ENCODE peak calls at places on chromosomes 7 and 10, in ten cellular contexts. T is right lobe of liver; E is hepatocyte; U is HFF-Myc; L is fibroblast of pulmonary artery; S is CD4-positive, alpha-beta T cell; W is lower lobe of right lung; Q is HCT116; Y is H1; G is astrocyte of the spinal cord. R is an unnamed sample.

GRCh38 chr7:26900283-26900682 is 35.9 kb upstream of the SKAP2 start:
- DNase-seq in U (no peak), G (no peak), S (no peak), E (no peak), L (no peak), Y (no peak), Q (no peak), T (no peak), W (no peak), R (no peak)

GRCh38 chr7:115010436-115010810 is 88.5 kb downstream of the MDFIC start:
- DNase-seq in S (no peak), Y (no peak), G (no peak), Q (no peak), T (no peak), U (no peak), L (no peak), W (no peak), E (no peak), R (no peak)

GRCh38 chr7:74217455-74218342 is 7.9 kb downstream of the LAT2 start:
- DNase-seq in E (no peak), S (no peak), G (no peak), W (no peak), L (no peak), Q (no peak), Y (no peak), U (no peak), T (no peak), R (no peak)

GRCh38 chr7:73770002-73770859 is at the start of gene CLDN3:
- DNase-seq in L (no peak), Y (peak; percentile 79), T (peak; percentile 97), E (peak; percentile 94), S (no peak), Q (peak; percentile 73), G (no peak), U (no peak), W (peak; percentile 93), R (peak; percentile 95)

GRCh38 chr7:104328308-104328969 is at the start of gene LHFPL3:
- DNase-seq in E (peak; percentile 10), W (no peak), Y (no peak), Q (no peak), S (no peak), G (no peak), L (no peak), U (no peak), T (no peak), R (peak; percentile 16)

GRCh38 chr10:12350167-12350872 is 973 bp downstream of the CAMK1D start:
- DNase-seq in G (peak; percentile 49), E (peak; percentile 59), Q (no peak), U (no peak), L (peak; percentile 24), Y (no peak), W (peak; percentile 66), S (peak; percentile 32), T (peak; percentile 69), R (peak; percentile 70)

GRCh38 chr10:30027057-30028005 is 32.1 kb downstream of the JCAD start:
- DNase-seq in G (no peak), S (peak; percentile 78), L (peak; percentile 18), W (peak; percentile 74), U (no peak), T (peak; percentile 71), Q (peak; percentile 12), E (no peak), Y (peak; percentile 21), R (peak; percentile 45)

GRCh38 chr10:50503661-50504320 is 120.0 kb downstream of the SGMS1 start:
- DNase-seq in U (no peak), T (no peak), S (no peak), E (no peak), Y (no peak), G (no peak), L (no peak), Q (no peak), W (no peak), R (no peak)

GRCh38 chr7:2190531-2190930 is 42.2 kb downstream of the MAD1L1 start:
- DNase-seq in W (no peak), E (no peak), L (peak; percentile 16), G (peak; percentile 62), T (no peak), S (no peak), U (no peak), Y (no peak), Q (no peak), R (no peak)

GRCh38 chr7:116802784-116803183 is 59.6 kb upstream of the CAPZA2 start:
- DNase-seq in S (no peak), Y (no peak), L (peak; percentile 74), Q (peak; percentile 63), U (peak; percentile 61), T (no peak), G (peak; percentile 75), E (peak; percentile 75), W (no peak), R (peak; percentile 56)

GRCh38 chr7:74032191-74032490 is 4.2 kb downstream of the ELN start:
- DNase-seq in G (peak; percentile 82), W (no peak), E (no peak), S (no peak), Y (no peak), U (no peak), L (peak; percentile 67), T (no peak), Q (no peak), R (no peak)

GRCh38 chr7:116170180-116170579 is 40.2 kb upstream of the TES start:
- DNase-seq in T (no peak), Q (no peak), G (no peak), E (no peak), Y (no peak), S (no peak), W (no peak), L (no peak), U (no peak), R (no peak)

GRCh38 chr7:522071-522937 is 2.7 kb upstream of the PDGFA start:
- DNase-seq in S (no peak), T (no peak), L (peak; percentile 28), Q (no peak), E (peak; percentile 81), W (no peak), Y (no peak), U (no peak), G (peak; percentile 23), R (peak; percentile 66)

GRCh38 chr10:47361293-47361692 is 13.1 kb downstream of the RBP3 start:
- DNase-seq in Y (peak; percentile 44), S (no peak), G (peak; percentile 24), Q (peak; percentile 36), T (no peak), W (no peak), U (no peak), L (peak; percentile 49), E (peak; percentile 58), R (peak; percentile 49)

GRCh38 chr7:123154231-123154860 is 45.4 kb downstream of the SLC13A1 start:
- DNase-seq in T (no peak), G (peak; percentile 83), Q (peak; percentile 90), W (no peak), U (peak; percentile 19), Y (peak; percentile 34), L (peak; percentile 91), S (no peak), E (peak; percentile 89), R (peak; percentile 83)

GRCh38 chr10:42827201-42827600 is 44.6 kb downstream of the BMS1 start:
- DNase-seq in E (no peak), G (no peak), L (no peak), U (no peak), W (no peak), T (no peak), Q (no peak), Y (no peak), S (no peak), R (no peak)
- TF ChIP-seq CTCF in E (no peak), G (peak; percentile 18), L (peak; percentile 7), U (peak; percentile 29), W (no peak), T (no peak), Q (peak; percentile 26), Y (peak; percentile 70), S (no peak), R (no peak)

GRCh38 chr7:50693475-50693874 is 89.2 kb downstream of the GRB10 start:
- DNase-seq in U (no peak), S (no peak), G (peak; percentile 28), W (no peak), L (no peak), Q (no peak), E (no peak), Y (no peak), T (no peak), R (no peak)

GRCh38 chr7:50697686-50698085 is 85.0 kb downstream of the GRB10 start:
- DNase-seq in W (no peak), S (no peak), Y (no peak), U (no peak), G (no peak), Q (no peak), T (peak; percentile 85), E (no peak), L (no peak), R (no peak)

GRCh38 chr7:50699143-50699542 is 83.6 kb downstream of the GRB10 start:
- DNase-seq in T (no peak), G (no peak), U (no peak), E (no peak), W (no peak), Y (no peak), L (no peak), S (no peak), Q (no peak), R (no peak)

GRCh38 chr7:50696810-50697582 is 85.7 kb downstream of the GRB10 start:
- DNase-seq in G (no peak), Q (peak; percentile 8), S (no peak), T (no peak), L (peak; percentile 29), W (no peak), E (no peak), Y (no peak), U (no peak), R (no peak)
- TF ChIP-seq CTCF in G (peak; percentile 61), Q (peak; percentile 72), S (peak; percentile 62), T (peak; percentile 53), L (peak; percentile 58), W (peak; percentile 42), E (peak; percentile 40), Y (peak; percentile 73), U (peak; percentile 56), R (peak; percentile 55)

GRCh38 chr10:99673492-99673891 is 14.2 kb downstream of the ENTPD7 start:
- DNase-seq in U (no peak), Y (no peak), E (no peak), T (no peak), S (no peak), L (no peak), G (no peak), Q (no peak), W (no peak), R (no peak)
- TF ChIP-seq CTCF in U (no peak), Y (no peak), E (no peak), T (no peak), S (no peak), L (no peak), G (no peak), Q (no peak), W (no peak), R (no peak)

DNA sequence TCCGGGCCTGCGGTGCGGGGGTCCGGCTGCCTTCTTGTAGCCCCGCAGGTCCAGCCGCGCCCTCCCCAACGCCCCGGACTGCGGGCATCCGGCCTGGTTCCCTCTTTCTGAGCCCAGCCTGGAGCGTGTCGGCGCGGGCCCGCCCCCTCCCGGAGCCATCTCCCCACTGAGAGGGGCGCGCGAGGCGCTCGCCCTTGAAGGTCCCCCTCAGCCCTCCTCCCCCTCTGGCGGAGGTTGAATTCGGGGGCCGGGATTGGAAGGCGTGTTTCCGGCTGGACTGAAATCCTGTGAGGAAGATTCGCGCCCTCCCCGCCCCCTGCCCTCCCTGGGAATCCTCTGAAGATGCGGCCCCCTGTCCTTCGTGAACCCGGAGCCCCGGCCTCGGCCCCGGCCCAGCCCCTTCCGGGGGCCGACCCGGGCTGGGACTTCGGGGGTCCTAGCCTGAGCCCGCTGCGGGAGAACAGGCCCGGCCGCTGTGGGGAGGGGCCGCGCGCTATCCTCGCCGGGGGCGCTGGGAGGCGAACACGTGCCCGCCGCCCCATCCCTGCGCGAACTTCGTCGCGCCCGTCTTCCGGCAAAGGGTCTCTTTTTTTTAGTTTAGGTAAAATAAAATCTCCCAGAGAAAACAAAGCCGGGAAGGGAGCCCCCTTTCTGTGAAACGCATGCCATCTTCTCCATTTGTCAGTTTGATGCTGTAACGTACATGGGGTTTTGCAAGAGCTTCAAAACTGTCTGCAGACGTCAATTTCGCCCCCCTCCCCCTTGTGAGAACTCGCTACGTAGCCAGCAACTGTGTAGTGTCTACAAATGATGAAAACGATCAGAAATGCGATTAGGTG is 636 bp downstream of the PDCD4 start:
- DNase-seq in W (peak; percentile 86), U (no peak), G (peak; percentile 84), Y (peak; percentile 61), Q (no peak), E (peak; percentile 90), S (peak; percentile 79), L (peak; percentile 91), T (peak; percentile 82), R (peak; percentile 75)
- TF ChIP-seq CTCF in W (peak; percentile 12), U (peak; percentile 2), G (peak; percentile 26), Y (no peak), Q (peak; percentile 35), E (peak; percentile 54), S (peak; percentile 30), L (peak; percentile 29), T (no peak), R (no peak)